ENCODE peak calls at places on chromosome X, in seven cellular contexts. H is NCI-H748 treated with DMSO at 0.1 percent for 48 hours; K is lung microvascular endothelial cell; R is AG09319; W is stimulated activated CD4-positive, alpha-beta T cell treated with anti-CD3 and anti-CD28 coated beads, TNF-alpha, amount 100 ng/mL, for 48 hours; X is ecto neural progenitor cell; D is activated gamma-delta T cell treated with Interleukin-2 at 50 U/mL for 16 hours. T is an unnamed sample.

GRCh38 chrX:102899940-102900916 is 36.8 kb upstream of the RAB40AL start:
- DNase-seq in H (peak), K (peak), R (peak), W (peak), X (peak), D (peak), T (peak)

GRCh38 chrX:9390121-9390520 is 74.7 kb upstream of the TBL1X start:
- DNase-seq in H (no peak), K (no peak), R (no peak), W (no peak), X (no peak), D (no peak), T (no peak)

GRCh38 chrX:68498044-68498507 is 775 bp upstream of the YIPF6 start:
- DNase-seq in H (no peak), K (no peak), R (no peak), W (no peak), X (no peak), D (no peak), T (no peak)

GRCh38 chrX:141278306-141278705 is 36.0 kb upstream of the SPANXC start:
- DNase-seq in H (peak), K (peak), R (no peak), W (no peak), X (no peak), D (no peak), T (no peak)

GRCh38 chrX:142214081-142214480 is 9.0 kb upstream of the MAGEC2 start:
- DNase-seq in H (no peak), K (no peak), R (no peak), W (no peak), X (no peak), D (no peak), T (no peak)

GRCh38 chrX:100863326-100863854 is 10.8 kb downstream of the NOX1 start:
- DNase-seq in H (no peak), K (peak), R (no peak), W (no peak), X (no peak), D (no peak), T (no peak)

GRCh38 chrX:2879670-2880069 is 49.5 kb downstream of the ARSD start:
- DNase-seq in H (no peak), K (no peak), R (no peak), W (no peak), X (no peak), D (no peak), T (no peak)

GRCh38 chrX:153557618-153558017 is 40.2 kb downstream of the ATP2B3 start:
- DNase-seq in H (no peak), K (no peak), R (no peak), W (no peak), X (no peak), D (no peak), T (no peak)

GRCh38 chrX:107561468-107562215 is 66.7 kb upstream of the PRPS1 start:
- DNase-seq in H (no peak), K (no peak), R (no peak), W (no peak), X (no peak), D (no peak), T (no peak)

GRCh38 chrX:13759152-13759718 is 24.7 kb downstream of the OFD1 start:
- DNase-seq in H (no peak), K (no peak), R (no peak), W (no peak), X (no peak), D (no peak), T (no peak)

GRCh38 chrX:107589243-107589642 is 39.1 kb upstream of the PRPS1 start:
- DNase-seq in H (no peak), K (no peak), R (no peak), W (no peak), X (no peak), D (no peak), T (no peak)

GRCh38 chrX:7647826-7648225 is 195.1 kb upstream of the VCX start:
- DNase-seq in H (peak), K (no peak), R (no peak), W (no peak), X (no peak), D (no peak), T (no peak)

GRCh38 chrX:132480581-132481203 is 8.1 kb downstream of the MBNL3 start:
- DNase-seq in H (peak), K (peak), R (peak), W (no peak), X (no peak), D (peak), T (peak)